ENCODE peak calls at places on chromosomes 2 and 18, in seven cellular contexts. One of them, this sample, is unnamed.

GRCh38 chr2:238380785-238381184 is 45.9 kb upstream of the ASB1 start:
- DNase-seq in A673: no peak
- DNase-seq in endodermal cell: no peak
- DNase-seq in fibroblast of the aortic adventitia: peak
- DNase-seq in MCF 10A: peak
- DNase-seq in OCI-LY7: no peak
- DNase-seq in CD8-positive, alpha-beta T cell: no peak
- DNase-seq in this sample: no peak

GRCh38 chr18:33960393-33960792 is 264.3 kb downstream of the NOL4 start:
- DNase-seq in A673: peak
- DNase-seq in endodermal cell: no peak
- DNase-seq in fibroblast of the aortic adventitia: no peak
- DNase-seq in MCF 10A: no peak
- DNase-seq in OCI-LY7: no peak
- DNase-seq in CD8-positive, alpha-beta T cell: no peak
- DNase-seq in this sample: no peak

GRCh38 chr2:102708847-102709559 is 52.8 kb upstream of the TMEM182 start:
- DNase-seq in A673: no peak
- DNase-seq in endodermal cell: peak
- DNase-seq in fibroblast of the aortic adventitia: peak
- DNase-seq in MCF 10A: peak
- DNase-seq in OCI-LY7: no peak
- DNase-seq in CD8-positive, alpha-beta T cell: no peak
- DNase-seq in this sample: no peak

GRCh38 chr18:61031626-61032025 is 301.6 kb upstream of the CDH20 start:
- DNase-seq in A673: no peak
- DNase-seq in endodermal cell: no peak
- DNase-seq in fibroblast of the aortic adventitia: no peak
- DNase-seq in MCF 10A: no peak
- DNase-seq in OCI-LY7: no peak
- DNase-seq in CD8-positive, alpha-beta T cell: no peak
- DNase-seq in this sample: no peak

GRCh38 chr2:237482485-237482884 is 4.6 kb upstream of the MLPH start:
- DNase-seq in A673: no peak
- DNase-seq in endodermal cell: no peak
- DNase-seq in fibroblast of the aortic adventitia: peak
- DNase-seq in MCF 10A: peak
- DNase-seq in OCI-LY7: no peak
- DNase-seq in CD8-positive, alpha-beta T cell: no peak
- DNase-seq in this sample: peak

GRCh38 chr2:238140721-238141540 is 2.5 kb downstream of the KLHL30 start:
- DNase-seq in A673: no peak
- DNase-seq in endodermal cell: no peak
- DNase-seq in fibroblast of the aortic adventitia: no peak
- DNase-seq in MCF 10A: no peak
- DNase-seq in OCI-LY7: no peak
- DNase-seq in CD8-positive, alpha-beta T cell: no peak
- DNase-seq in this sample: no peak

GRCh38 chr2:240124651-240125030 is 11.5 kb downstream of the COPS9 start:
- DNase-seq in A673: no peak
- DNase-seq in endodermal cell: peak
- DNase-seq in fibroblast of the aortic adventitia: no peak
- DNase-seq in MCF 10A: no peak
- DNase-seq in OCI-LY7: no peak
- DNase-seq in CD8-positive, alpha-beta T cell: no peak
- DNase-seq in this sample: no peak

GRCh38 chr2:216633616-216634316 is 546 bp downstream of the IGFBP2 start:
- DNase-seq in A673: peak
- DNase-seq in endodermal cell: peak
- DNase-seq in fibroblast of the aortic adventitia: no peak
- DNase-seq in MCF 10A: no peak
- DNase-seq in OCI-LY7: no peak
- DNase-seq in CD8-positive, alpha-beta T cell: no peak
- DNase-seq in this sample: peak

GRCh38 chr2:219662566-219662965 is 35.1 kb downstream of the SLC4A3 start:
- DNase-seq in A673: no peak
- DNase-seq in endodermal cell: peak
- DNase-seq in fibroblast of the aortic adventitia: peak
- DNase-seq in MCF 10A: no peak
- DNase-seq in OCI-LY7: no peak
- DNase-seq in CD8-positive, alpha-beta T cell: no peak
- DNase-seq in this sample: no peak

GRCh38 chr2:186575302-186575701 is 14.6 kb upstream of the ITGAV start:
- DNase-seq in A673: peak
- DNase-seq in endodermal cell: no peak
- DNase-seq in fibroblast of the aortic adventitia: peak
- DNase-seq in MCF 10A: peak
- DNase-seq in OCI-LY7: no peak
- DNase-seq in CD8-positive, alpha-beta T cell: no peak
- DNase-seq in this sample: no peak

GRCh38 chr18:34339155-34339554 is 114.4 kb upstream of the NOL4 start:
- DNase-seq in A673: peak
- DNase-seq in endodermal cell: no peak
- DNase-seq in fibroblast of the aortic adventitia: no peak
- DNase-seq in MCF 10A: no peak
- DNase-seq in OCI-LY7: no peak
- DNase-seq in CD8-positive, alpha-beta T cell: no peak
- DNase-seq in this sample: no peak

GRCh38 chr2:95207111-95207961 is at the start of gene ZNF892:
- DNase-seq in A673: peak
- DNase-seq in endodermal cell: peak
- DNase-seq in fibroblast of the aortic adventitia: peak
- DNase-seq in MCF 10A: peak
- DNase-seq in OCI-LY7: peak
- DNase-seq in CD8-positive, alpha-beta T cell: peak
- DNase-seq in this sample: peak
- TF ChIP-seq CTCF in A673: peak
- TF ChIP-seq CTCF in endodermal cell: peak
- TF ChIP-seq CTCF in fibroblast of the aortic adventitia: peak
- TF ChIP-seq CTCF in MCF 10A: peak
- TF ChIP-seq CTCF in OCI-LY7: peak
- TF ChIP-seq CTCF in CD8-positive, alpha-beta T cell: no peak
- TF ChIP-seq CTCF in this sample: peak

GRCh38 chr2:112465373-112465772 is 16.6 kb upstream of the TTL start:
- DNase-seq in A673: peak
- DNase-seq in endodermal cell: no peak
- DNase-seq in fibroblast of the aortic adventitia: peak
- DNase-seq in MCF 10A: peak
- DNase-seq in OCI-LY7: no peak
- DNase-seq in CD8-positive, alpha-beta T cell: no peak
- DNase-seq in this sample: no peak
- TF ChIP-seq CTCF in A673: peak
- TF ChIP-seq CTCF in endodermal cell: peak
- TF ChIP-seq CTCF in fibroblast of the aortic adventitia: peak
- TF ChIP-seq CTCF in MCF 10A: no peak
- TF ChIP-seq CTCF in OCI-LY7: no peak
- TF ChIP-seq CTCF in CD8-positive, alpha-beta T cell: no peak
- TF ChIP-seq CTCF in this sample: peak

DNA sequence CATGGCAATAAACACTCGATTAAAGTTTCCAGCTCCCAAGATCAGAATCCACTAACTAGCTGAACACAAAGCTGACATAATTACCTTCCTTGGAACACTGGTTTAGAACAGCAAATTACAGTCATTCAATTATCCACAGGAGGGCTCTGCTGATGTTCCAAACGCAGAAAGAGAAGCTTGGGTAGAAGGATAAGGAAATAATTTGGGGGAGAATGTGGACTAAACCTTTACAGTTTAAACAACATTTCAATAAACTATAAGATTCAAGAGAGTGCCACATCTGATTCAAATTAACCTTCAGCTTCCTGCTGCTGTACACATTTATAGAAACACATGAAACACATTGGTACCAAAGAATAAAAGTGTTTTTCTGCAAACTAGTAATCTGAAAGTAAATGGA is 67.8 kb upstream of the ARL4C start:
- DNase-seq in A673: peak
- DNase-seq in endodermal cell: no peak
- DNase-seq in fibroblast of the aortic adventitia: peak
- DNase-seq in MCF 10A: no peak
- DNase-seq in OCI-LY7: no peak
- DNase-seq in CD8-positive, alpha-beta T cell: no peak
- DNase-seq in this sample: no peak
- TF ChIP-seq CTCF in A673: peak
- TF ChIP-seq CTCF in endodermal cell: no peak
- TF ChIP-seq CTCF in fibroblast of the aortic adventitia: peak
- TF ChIP-seq CTCF in MCF 10A: no peak
- TF ChIP-seq CTCF in OCI-LY7: peak
- TF ChIP-seq CTCF in CD8-positive, alpha-beta T cell: no peak
- TF ChIP-seq CTCF in this sample: peak

GRCh38 chr2:162798407-162798806 is 40.2 kb downstream of the KCNH7 start:
- DNase-seq in A673: no peak
- DNase-seq in endodermal cell: no peak
- DNase-seq in fibroblast of the aortic adventitia: no peak
- DNase-seq in MCF 10A: no peak
- DNase-seq in OCI-LY7: no peak
- DNase-seq in CD8-positive, alpha-beta T cell: no peak
- DNase-seq in this sample: no peak

DNA sequence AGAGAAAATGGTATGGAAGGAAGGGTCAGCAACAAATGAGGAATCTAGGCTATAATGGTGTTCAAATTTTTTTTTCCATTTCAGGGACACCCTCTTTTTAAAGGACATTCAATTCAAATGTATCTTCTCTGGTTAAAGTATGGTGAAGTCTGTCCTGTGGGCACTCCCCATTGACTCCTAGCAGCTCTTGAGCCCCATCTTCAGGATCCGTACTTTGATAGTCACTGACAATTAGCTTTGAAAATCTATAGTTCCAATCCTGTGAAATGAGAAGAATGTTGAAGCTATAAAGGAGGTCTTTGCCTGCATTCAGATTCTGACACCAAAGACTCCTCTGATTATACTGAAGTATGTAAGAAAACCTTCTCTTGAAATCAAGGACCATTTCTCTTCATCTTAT is 43.3 kb downstream of the KCNH7 start:
- DNase-seq in A673: peak
- DNase-seq in endodermal cell: peak
- DNase-seq in fibroblast of the aortic adventitia: no peak
- DNase-seq in MCF 10A: peak
- DNase-seq in OCI-LY7: no peak
- DNase-seq in CD8-positive, alpha-beta T cell: no peak
- DNase-seq in this sample: no peak
- TF ChIP-seq CTCF in A673: peak
- TF ChIP-seq CTCF in endodermal cell: peak
- TF ChIP-seq CTCF in fibroblast of the aortic adventitia: no peak
- TF ChIP-seq CTCF in MCF 10A: no peak
- TF ChIP-seq CTCF in OCI-LY7: no peak
- TF ChIP-seq CTCF in CD8-positive, alpha-beta T cell: no peak
- TF ChIP-seq CTCF in this sample: peak

GRCh38 chr2:157055660-157056199 is 201.8 kb upstream of the GALNT5 start:
- DNase-seq in A673: peak
- DNase-seq in endodermal cell: no peak
- DNase-seq in fibroblast of the aortic adventitia: peak
- DNase-seq in MCF 10A: peak
- DNase-seq in OCI-LY7: peak
- DNase-seq in CD8-positive, alpha-beta T cell: no peak
- DNase-seq in this sample: no peak
- TF ChIP-seq CTCF in A673: peak
- TF ChIP-seq CTCF in endodermal cell: peak
- TF ChIP-seq CTCF in fibroblast of the aortic adventitia: peak
- TF ChIP-seq CTCF in MCF 10A: peak
- TF ChIP-seq CTCF in OCI-LY7: peak
- TF ChIP-seq CTCF in CD8-positive, alpha-beta T cell: no peak
- TF ChIP-seq CTCF in this sample: peak

GRCh38 chr18:11655605-11655932 is 33.5 kb upstream of the GNAL start:
- DNase-seq in A673: no peak
- DNase-seq in endodermal cell: no peak
- DNase-seq in fibroblast of the aortic adventitia: no peak
- DNase-seq in MCF 10A: no peak
- DNase-seq in OCI-LY7: no peak
- DNase-seq in CD8-positive, alpha-beta T cell: no peak
- DNase-seq in this sample: no peak
- TF ChIP-seq CTCF in A673: no peak
- TF ChIP-seq CTCF in endodermal cell: no peak
- TF ChIP-seq CTCF in fibroblast of the aortic adventitia: no peak
- TF ChIP-seq CTCF in MCF 10A: no peak
- TF ChIP-seq CTCF in OCI-LY7: peak
- TF ChIP-seq CTCF in CD8-positive, alpha-beta T cell: no peak
- TF ChIP-seq CTCF in this sample: no peak